ENCODE peak calls at places on chromosomes 4 and X, in six cellular contexts. B is SW480; W is stimulated activated CD4-positive, alpha-beta T cell treated with anti-CD3 and anti-CD28 coated beads, Interleukin-2, amount 100 ng/mL, for 24 hours; L is T-cell; X is retina; J is amygdala. P is an unnamed sample.
A peak's percentile ranks its signal among the peaks of the same experiment; 100 is the strongest.

GRCh38 chr4:7646384-7647061 is 211.8 kb upstream of the PSAPL1 start:
- DNase-seq in B (no peak), W (no peak), L (no peak), X (no peak), J (no peak), P (no peak)

GRCh38 chrX:57985951-57986350 is 75.7 kb upstream of the ZXDA start:
- DNase-seq in B (no peak), W (no peak), L (no peak), X (no peak), J (no peak), P (no peak)

GRCh38 chrX:107542500-107542899 is 85.8 kb upstream of the PRPS1 start:
- DNase-seq in B (peak; percentile 39), W (no peak), L (no peak), X (peak; percentile 39), J (no peak), P (no peak)

GRCh38 chr4:1843852-1844251 is 12.1 kb downstream of the LETM1 start:
- DNase-seq in B (no peak), W (no peak), L (no peak), X (no peak), J (no peak), P (no peak)

GRCh38 chr4:126776361-126776760 is 856.4 kb upstream of the INTU start:
- DNase-seq in B (no peak), W (no peak), L (no peak), X (no peak), J (no peak), P (no peak)

GRCh38 chrX:150772150-150772970 is 79.2 kb downstream of the MTMR1 start:
- DNase-seq in B (peak; percentile 53), W (peak; percentile 82), L (peak; percentile 32), X (peak; percentile 79), J (peak; percentile 57), P (peak; percentile 50)

GRCh38 chr4:40723728-40724127 is 26.0 kb upstream of the NSUN7 start:
- DNase-seq in B (no peak), W (no peak), L (no peak), X (no peak), J (no peak), P (no peak)

GRCh38 chr4:70688795-70689231 is 481 bp downstream of the UTP3 start:
- DNase-seq in B (no peak), W (no peak), L (no peak), X (no peak), J (no peak), P (no peak)

GRCh38 chr4:173410106-173410505 is 11.2 kb upstream of the SCRG1 start:
- DNase-seq in B (no peak), W (no peak), L (no peak), X (no peak), J (no peak), P (no peak)

GRCh38 chrX:103338663-103339062 is 8.6 kb downstream of the TCEAL7 start:
- DNase-seq in B (no peak), W (no peak), L (no peak), X (no peak), J (peak; percentile 2), P (no peak)

GRCh38 chr4:26076000-26076587 is 162.1 kb downstream of the SMIM20 start:
- DNase-seq in B (no peak), W (peak; percentile 43), L (no peak), X (no peak), J (no peak), P (peak; percentile 66)

GRCh38 chr4:94532016-94532789 is 80.5 kb downstream of the PDLIM5 start:
- DNase-seq in B (no peak), W (no peak), L (no peak), X (no peak), J (no peak), P (no peak)

GRCh38 chr4:153241970-153242847 is 38.0 kb downstream of the TRIM2 start:
- DNase-seq in B (no peak), W (no peak), L (no peak), X (no peak), J (no peak), P (no peak)

GRCh38 chr4:187027231-187027760 is 303.6 kb upstream of the FAT1 start:
- DNase-seq in B (no peak), W (no peak), L (no peak), X (peak; percentile 18), J (no peak), P (no peak)

GRCh38 chrX:69137371-69137881 is 27.8 kb downstream of the PJA1 start:
- DNase-seq in B (no peak), W (no peak), L (no peak), X (peak; percentile 64), J (no peak), P (no peak)

GRCh38 chr4:33616121-33616520 is 2628.2 kb downstream of the ARAP2 start:
- DNase-seq in B (no peak), W (no peak), L (no peak), X (no peak), J (no peak), P (no peak)

GRCh38 chr4:47830263-47831025 is 7.4 kb downstream of the CORIN start:
- DNase-seq in B (peak; percentile 33), W (no peak), L (no peak), X (no peak), J (no peak), P (no peak)

GRCh38 chr4:160353548-160353947 is 1250.7 kb downstream of the RAPGEF2 start:
- DNase-seq in B (no peak), W (no peak), L (no peak), X (no peak), J (no peak), P (no peak)

P was measured in stimulated activated naive B cell treated with anti-CD40 and anti-IgM and Interleukin-4, amounts not matched to agents 10 μg/mL and 1 μg/mL and 100 μg/mL, for 72 hours.